ENCODE peak calls at places on chromosomes 11 and 22, in ten cellular contexts. Q is EH; L is nephron progenitor cell; E is stimulated activated CD8-positive, alpha-beta memory T cell treated with anti-CD3 and anti-CD28 coated beads, Interleukin-15, amount 100 ng/mL, for 1 hour; R is dermis microvascular lymphatic vessel endothelial cell; X is Right ventricle myocardium superior; T is tibial nerve; V is brain pericyte; Z is neural crest cell; U is NCI-H345. F is an unnamed sample.

GRCh38 chr22:46966846-46967245 is 204.4 kb downstream of the TBC1D22A start:
- DNase-seq in U (no peak), R (no peak), X (no peak), Z (no peak), V (no peak), Q (no peak), E (no peak), T (no peak), L (no peak), F (no peak)

GRCh38 chr11:106594751-106595351 is 423.4 kb downstream of the GUCY1A2 start:
- DNase-seq in R (no peak), Q (no peak), E (no peak), U (peak), V (no peak), L (no peak), T (no peak), X (no peak), Z (no peak), F (no peak)

GRCh38 chr22:44919691-44920090 is 90.1 kb downstream of the PHF21B start:
- DNase-seq in L (no peak), T (no peak), E (no peak), V (no peak), Q (no peak), R (no peak), Z (no peak), X (peak), U (no peak), F (no peak)

GRCh38 chr22:46731246-46732040 is 6.6 kb downstream of the CERK start:
- DNase-seq in X (peak), V (no peak), L (peak), U (peak), R (no peak), T (no peak), Z (no peak), Q (peak), E (no peak), F (no peak)

GRCh38 chr11:96015911-96016565 is 92.1 kb upstream of the MTMR2 start:
- DNase-seq in E (no peak), Q (peak), U (no peak), L (no peak), R (no peak), X (no peak), Z (no peak), V (no peak), T (no peak), F (no peak)

GRCh38 chr11:95977534-95978174 is 53.7 kb upstream of the MTMR2 start:
- DNase-seq in X (no peak), Z (no peak), E (no peak), T (no peak), U (no peak), R (peak), V (no peak), L (no peak), Q (peak), F (no peak)

GRCh38 chr11:64181506-64182411 is 4.2 kb upstream of the STIP1 start:
- DNase-seq in L (peak), Z (peak), Q (peak), V (peak), U (peak), R (peak), T (peak), X (peak), E (no peak), F (no peak)

GRCh38 chr11:122186439-122187080 is 70.5 kb upstream of the BLID start:
- DNase-seq in L (no peak), E (no peak), Q (peak), U (no peak), X (no peak), V (no peak), T (no peak), Z (no peak), R (peak), F (no peak)

GRCh38 chr11:104968856-104969776 is 742 bp upstream of the CASP4 start:
- DNase-seq in R (peak), Z (no peak), E (no peak), V (no peak), X (peak), L (peak), U (peak), Q (no peak), T (no peak), F (peak)

GRCh38 chr11:47406896-47407745 is 1.3 kb upstream of the SLC39A13 start:
- DNase-seq in E (no peak), L (no peak), T (no peak), U (no peak), V (no peak), X (peak), R (no peak), Q (no peak), Z (no peak), F (no peak)

GRCh38 chr11:59611570-59612565 is 3.7 kb downstream of the OSBP start:
- DNase-seq in E (no peak), Z (no peak), R (peak), U (peak), X (no peak), T (no peak), Q (peak), L (no peak), V (no peak), F (peak)

GRCh38 chr11:9566561-9567063 is 6.9 kb upstream of the WEE1 start:
- DNase-seq in L (no peak), Q (peak), V (no peak), Z (no peak), T (no peak), E (no peak), X (no peak), R (no peak), U (no peak), F (no peak)

GRCh38 chr11:12278766-12279671 is 98.4 kb upstream of the PARVA start:
- DNase-seq in T (no peak), X (no peak), V (no peak), U (no peak), R (no peak), Q (no peak), E (no peak), L (no peak), Z (no peak), F (no peak)

GRCh38 chr22:27241430-27242110 is 560.0 kb downstream of the MN1 start:
- DNase-seq in U (no peak), X (peak), R (peak), Z (no peak), Q (peak), V (no peak), T (no peak), E (no peak), L (peak), F (peak)

GRCh38 chr11:72584293-72584921 is 89.8 kb downstream of the PDE2A start:
- DNase-seq in R (no peak), T (peak), L (peak), Z (no peak), E (no peak), X (peak), V (no peak), Q (peak), U (no peak), F (no peak)

GRCh38 chr11:46315033-46315738 is 32.1 kb upstream of the DGKZ start:
- DNase-seq in X (peak), R (peak), V (no peak), Q (peak), T (peak), U (peak), E (peak), Z (peak), L (peak), F (peak)

GRCh38 chr11:126607776-126608625 is 252.5 kb downstream of the ST3GAL4 start:
- DNase-seq in T (no peak), Q (no peak), L (no peak), E (no peak), V (no peak), R (no peak), U (peak), Z (no peak), X (no peak), F (no peak)

GRCh38 chr11:73177380-73178091 is 35.4 kb upstream of the FCHSD2 start:
- DNase-seq in R (peak), Z (no peak), X (peak), T (no peak), U (no peak), Q (peak), E (no peak), L (no peak), V (no peak), F (no peak)

GRCh38 chr11:65448418-65449196 is 26.0 kb downstream of the NEAT1 start:
- DNase-seq in T (peak), E (no peak), L (no peak), X (no peak), R (peak), Z (no peak), U (no peak), V (no peak), Q (peak), F (no peak)

GRCh38 chr22:29328055-29328454 is 12.6 kb upstream of the RASL10A start:
- DNase-seq in V (no peak), T (no peak), R (no peak), Q (no peak), L (no peak), E (no peak), U (no peak), Z (no peak), X (peak), F (no peak)

GRCh38 chr22:49657275-49657973 is 170.2 kb downstream of the BRD1 start:
- DNase-seq in U (no peak), R (peak), L (no peak), Q (no peak), V (no peak), Z (no peak), X (peak), E (peak), T (peak), F (no peak)

GRCh38 chr22:27416553-27417427 is 384.8 kb downstream of the MN1 start:
- DNase-seq in L (no peak), T (no peak), X (no peak), V (peak), E (no peak), R (peak), U (peak), Z (no peak), Q (peak), F (peak)

GRCh38 chr11:11320820-11321219 is 32.2 kb downstream of the CSNK2A3 start:
- DNase-seq in Q (no peak), U (no peak), Z (no peak), T (no peak), L (no peak), R (no peak), X (no peak), E (no peak), V (no peak), F (no peak)

GRCh38 chr11:18270102-18270501 is 4.0 kb downstream of the SAA1 start:
- DNase-seq in Z (no peak), V (no peak), T (no peak), R (no peak), E (no peak), L (no peak), Q (no peak), X (no peak), U (no peak), F (no peak)